ENCODE peak calls at places on chromosome 11, in six cellular contexts. One of them, this sample, is unnamed.
A peak's percentile ranks its signal among the peaks of the same experiment; 100 is the strongest.

GRCh38 chr11:88117281-88117858 is 57.9 kb downstream of the RAB38 start:
- DNase-seq in cardiac muscle cell: no peak
- DNase-seq in heart left ventricle: no peak
- DNase-seq in mucosa of descending colon: no peak
- DNase-seq in fibroblast of villous mesenchyme: no peak
- DNase-seq in cardiac fibroblast: no peak
- DNase-seq in this sample: no peak

GRCh38 chr11:72652871-72653615 is 21.2 kb downstream of the PDE2A start:
- DNase-seq in fibroblast of villous mesenchyme: no peak
- DNase-seq in mucosa of descending colon: no peak
- DNase-seq in cardiac muscle cell: no peak
- DNase-seq in heart left ventricle: no peak
- DNase-seq in cardiac fibroblast: no peak
- DNase-seq in this sample: peak; percentile 27

GRCh38 chr11:113506893-113507292 is 31.7 kb upstream of the DRD2 start:
- DNase-seq in fibroblast of villous mesenchyme: no peak
- DNase-seq in mucosa of descending colon: no peak
- DNase-seq in cardiac fibroblast: no peak
- DNase-seq in heart left ventricle: no peak
- DNase-seq in cardiac muscle cell: peak; percentile 14
- DNase-seq in this sample: no peak

GRCh38 chr11:2523821-2524391 is 79.1 kb downstream of the KCNQ1 start:
- DNase-seq in cardiac muscle cell: no peak
- DNase-seq in mucosa of descending colon: no peak
- DNase-seq in cardiac fibroblast: no peak
- DNase-seq in fibroblast of villous mesenchyme: no peak
- DNase-seq in heart left ventricle: peak; percentile 23
- DNase-seq in this sample: no peak

GRCh38 chr11:15580775-15581095 is 466.0 kb downstream of the INSC start:
- DNase-seq in cardiac fibroblast: no peak
- DNase-seq in cardiac muscle cell: no peak
- DNase-seq in fibroblast of villous mesenchyme: no peak
- DNase-seq in mucosa of descending colon: no peak
- DNase-seq in heart left ventricle: no peak
- DNase-seq in this sample: no peak

GRCh38 chr11:130655308-130655707 is 206.9 kb downstream of the ADAMTS15 start:
- DNase-seq in mucosa of descending colon: no peak
- DNase-seq in cardiac fibroblast: no peak
- DNase-seq in cardiac muscle cell: no peak
- DNase-seq in fibroblast of villous mesenchyme: no peak
- DNase-seq in heart left ventricle: no peak
- DNase-seq in this sample: no peak

GRCh38 chr11:130168105-130168504 is 8.5 kb downstream of the ST14 start:
- DNase-seq in cardiac muscle cell: no peak
- DNase-seq in heart left ventricle: no peak
- DNase-seq in mucosa of descending colon: no peak
- DNase-seq in cardiac fibroblast: peak; percentile 76
- DNase-seq in fibroblast of villous mesenchyme: no peak
- DNase-seq in this sample: no peak

GRCh38 chr11:114358711-114359110 is 41.6 kb downstream of the C11orf71 start:
- DNase-seq in cardiac fibroblast: peak; percentile 49
- DNase-seq in cardiac muscle cell: peak; percentile 18
- DNase-seq in mucosa of descending colon: peak; percentile 17
- DNase-seq in fibroblast of villous mesenchyme: no peak
- DNase-seq in heart left ventricle: no peak
- DNase-seq in this sample: no peak

GRCh38 chr11:112318193-112318592 is 57.5 kb upstream of the PLET1 start:
- DNase-seq in cardiac muscle cell: peak; percentile 91
- DNase-seq in fibroblast of villous mesenchyme: peak; percentile 92
- DNase-seq in heart left ventricle: no peak
- DNase-seq in mucosa of descending colon: no peak
- DNase-seq in cardiac fibroblast: peak; percentile 98
- DNase-seq in this sample: no peak

GRCh38 chr11:61555051-61555969 is 25.6 kb downstream of the SYT7 start:
- DNase-seq in fibroblast of villous mesenchyme: no peak
- DNase-seq in heart left ventricle: no peak
- DNase-seq in cardiac muscle cell: no peak
- DNase-seq in mucosa of descending colon: no peak
- DNase-seq in cardiac fibroblast: no peak
- DNase-seq in this sample: peak; percentile 9

GRCh38 chr11:80462211-80462610 is 1021.4 kb upstream of the TENM4 start:
- DNase-seq in mucosa of descending colon: no peak
- DNase-seq in heart left ventricle: no peak
- DNase-seq in cardiac fibroblast: peak; percentile 6
- DNase-seq in cardiac muscle cell: no peak
- DNase-seq in fibroblast of villous mesenchyme: no peak
- DNase-seq in this sample: no peak

GRCh38 chr11:125165111-125165663 is 636 bp downstream of the PKNOX2 start:
- DNase-seq in cardiac fibroblast: peak; percentile 51
- DNase-seq in heart left ventricle: peak; percentile 41
- DNase-seq in fibroblast of villous mesenchyme: peak; percentile 33
- DNase-seq in mucosa of descending colon: no peak
- DNase-seq in cardiac muscle cell: peak; percentile 42
- DNase-seq in this sample: no peak

GRCh38 chr11:123214396-123214795 is 19.3 kb upstream of the CLMP start:
- DNase-seq in cardiac muscle cell: no peak
- DNase-seq in cardiac fibroblast: no peak
- DNase-seq in fibroblast of villous mesenchyme: no peak
- DNase-seq in mucosa of descending colon: no peak
- DNase-seq in heart left ventricle: no peak
- DNase-seq in this sample: no peak

GRCh38 chr11:58579192-58580129 is 598 bp downstream of the ZFP91 start:
- DNase-seq in cardiac fibroblast: peak; percentile 94
- DNase-seq in cardiac muscle cell: peak; percentile 94
- DNase-seq in heart left ventricle: peak; percentile 96
- DNase-seq in mucosa of descending colon: peak; percentile 96
- DNase-seq in fibroblast of villous mesenchyme: peak; percentile 92
- DNase-seq in this sample: peak; percentile 83

GRCh38 chr11:129694538-129694937 is 121.1 kb upstream of the TMEM45B start:
- DNase-seq in fibroblast of villous mesenchyme: no peak
- DNase-seq in cardiac fibroblast: no peak
- DNase-seq in cardiac muscle cell: no peak
- DNase-seq in heart left ventricle: no peak
- DNase-seq in mucosa of descending colon: peak; percentile 30
- DNase-seq in this sample: no peak

GRCh38 chr11:43327987-43328386 is 16.2 kb downstream of the API5 start:
- DNase-seq in heart left ventricle: no peak
- DNase-seq in cardiac muscle cell: peak; percentile 89
- DNase-seq in mucosa of descending colon: peak; percentile 38
- DNase-seq in fibroblast of villous mesenchyme: peak; percentile 81
- DNase-seq in cardiac fibroblast: peak; percentile 98
- DNase-seq in this sample: no peak
- TF ChIP-seq CTCF in heart left ventricle: no peak
- TF ChIP-seq CTCF in cardiac muscle cell: no peak
- TF ChIP-seq CTCF in mucosa of descending colon: no peak
- TF ChIP-seq CTCF in fibroblast of villous mesenchyme: no peak
- TF ChIP-seq CTCF in cardiac fibroblast: no peak
- TF ChIP-seq CTCF in this sample: no peak

DNA sequence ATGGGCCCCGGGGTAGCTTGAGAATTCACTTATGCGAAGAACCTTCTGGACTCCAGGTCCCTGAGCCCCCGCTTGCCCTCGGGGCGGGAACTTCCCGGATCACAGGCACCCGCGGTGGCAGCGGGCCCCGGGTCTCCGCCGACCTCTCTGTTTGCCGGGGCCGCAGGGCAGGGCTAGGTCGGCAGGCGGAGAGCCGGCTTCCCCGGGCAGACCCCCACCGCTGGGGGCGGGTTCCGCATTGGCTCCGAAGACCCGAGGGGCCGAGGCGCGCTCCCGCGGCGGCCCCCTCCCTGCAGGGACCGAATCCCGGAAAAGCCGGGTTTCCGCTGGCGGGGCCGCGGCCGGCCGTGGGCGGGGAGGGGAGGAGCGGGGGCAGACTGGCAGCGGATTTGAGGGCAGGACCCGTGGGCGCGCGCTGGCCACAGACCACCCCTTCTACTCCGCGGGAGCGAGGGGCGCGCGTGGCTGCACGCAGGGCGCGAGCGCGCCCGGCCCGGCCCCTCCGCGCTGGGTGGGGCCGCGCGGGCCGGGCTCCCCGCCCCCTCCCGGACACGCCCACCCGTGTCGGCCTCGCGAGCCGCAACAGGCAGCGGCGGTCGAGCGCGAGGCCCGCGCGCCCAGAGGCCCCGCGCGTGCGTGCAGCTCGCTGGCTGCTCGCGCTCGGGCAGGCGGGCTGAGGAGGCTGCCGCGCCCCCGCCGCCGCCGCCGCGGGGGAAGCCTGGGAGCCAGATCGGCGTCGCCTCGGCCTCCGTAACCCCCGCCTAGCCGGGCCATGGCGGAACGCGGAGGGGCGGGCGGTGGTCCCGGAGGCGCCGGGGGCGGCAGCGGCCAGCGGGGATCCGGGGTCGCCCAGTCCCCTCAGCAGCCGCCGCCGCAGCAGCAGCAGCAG is at the start of gene PACS1:
- DNase-seq in heart left ventricle: peak; percentile 90
- DNase-seq in cardiac muscle cell: peak; percentile 95
- DNase-seq in cardiac fibroblast: peak; percentile 74
- DNase-seq in mucosa of descending colon: peak; percentile 68
- DNase-seq in fibroblast of villous mesenchyme: peak; percentile 84
- DNase-seq in this sample: peak; percentile 53
- TF ChIP-seq CTCF in heart left ventricle: peak; percentile 0
- TF ChIP-seq CTCF in cardiac muscle cell: no peak
- TF ChIP-seq CTCF in cardiac fibroblast: no peak
- TF ChIP-seq CTCF in mucosa of descending colon: no peak
- TF ChIP-seq CTCF in fibroblast of villous mesenchyme: peak; percentile 3
- TF ChIP-seq CTCF in this sample: no peak

GRCh38 chr11:60326955-60327354 is at the start of gene MS4A6E:
- DNase-seq in heart left ventricle: no peak
- DNase-seq in cardiac muscle cell: no peak
- DNase-seq in fibroblast of villous mesenchyme: no peak
- DNase-seq in cardiac fibroblast: no peak
- DNase-seq in mucosa of descending colon: no peak
- DNase-seq in this sample: no peak
- TF ChIP-seq CTCF in heart left ventricle: no peak
- TF ChIP-seq CTCF in cardiac muscle cell: no peak
- TF ChIP-seq CTCF in fibroblast of villous mesenchyme: no peak
- TF ChIP-seq CTCF in cardiac fibroblast: no peak
- TF ChIP-seq CTCF in mucosa of descending colon: no peak
- TF ChIP-seq CTCF in this sample: no peak

GRCh38 chr11:43923327-43924111 is 18.9 kb upstream of the C11orf96 start:
- DNase-seq in heart left ventricle: peak; percentile 70
- DNase-seq in mucosa of descending colon: no peak
- DNase-seq in cardiac muscle cell: peak; percentile 57
- DNase-seq in fibroblast of villous mesenchyme: peak; percentile 76
- DNase-seq in cardiac fibroblast: peak; percentile 77
- DNase-seq in this sample: no peak
- TF ChIP-seq CTCF in heart left ventricle: no peak
- TF ChIP-seq CTCF in mucosa of descending colon: no peak
- TF ChIP-seq CTCF in cardiac muscle cell: no peak
- TF ChIP-seq CTCF in fibroblast of villous mesenchyme: no peak
- TF ChIP-seq CTCF in cardiac fibroblast: no peak
- TF ChIP-seq CTCF in this sample: no peak

DNA sequence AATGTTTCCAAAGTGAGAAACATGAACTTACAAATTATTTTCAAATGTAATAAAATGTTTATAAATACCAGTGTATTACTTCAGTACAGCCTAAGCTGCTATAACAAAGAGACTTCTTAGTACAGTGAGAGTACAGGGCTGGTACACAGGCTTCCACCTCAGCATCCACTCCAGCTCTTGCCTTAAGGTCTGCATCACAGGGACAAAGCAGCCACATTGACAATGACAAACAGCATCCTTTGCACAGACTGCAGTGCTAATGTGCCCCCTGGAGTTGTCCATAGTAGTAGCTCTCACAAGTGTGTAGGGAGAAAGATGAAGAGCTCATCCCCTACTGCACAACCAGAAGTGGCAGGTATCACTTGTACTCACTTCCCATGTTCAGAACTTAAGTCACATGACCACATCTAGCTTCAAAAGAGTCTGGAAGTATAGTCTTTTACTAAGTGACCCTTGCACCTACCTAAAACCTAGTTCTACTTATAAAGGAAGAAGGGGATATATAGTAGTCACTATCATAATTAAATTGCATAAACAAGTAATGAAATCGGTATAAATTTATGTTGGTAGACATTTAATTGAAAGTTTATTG is 10.7 kb upstream of the LIPT2 start:
- DNase-seq in heart left ventricle: no peak
- DNase-seq in fibroblast of villous mesenchyme: no peak
- DNase-seq in mucosa of descending colon: no peak
- DNase-seq in cardiac fibroblast: no peak
- DNase-seq in cardiac muscle cell: no peak
- DNase-seq in this sample: no peak
- TF ChIP-seq CTCF in heart left ventricle: no peak
- TF ChIP-seq CTCF in fibroblast of villous mesenchyme: no peak
- TF ChIP-seq CTCF in mucosa of descending colon: no peak
- TF ChIP-seq CTCF in cardiac fibroblast: no peak
- TF ChIP-seq CTCF in cardiac muscle cell: no peak
- TF ChIP-seq CTCF in this sample: no peak

DNA sequence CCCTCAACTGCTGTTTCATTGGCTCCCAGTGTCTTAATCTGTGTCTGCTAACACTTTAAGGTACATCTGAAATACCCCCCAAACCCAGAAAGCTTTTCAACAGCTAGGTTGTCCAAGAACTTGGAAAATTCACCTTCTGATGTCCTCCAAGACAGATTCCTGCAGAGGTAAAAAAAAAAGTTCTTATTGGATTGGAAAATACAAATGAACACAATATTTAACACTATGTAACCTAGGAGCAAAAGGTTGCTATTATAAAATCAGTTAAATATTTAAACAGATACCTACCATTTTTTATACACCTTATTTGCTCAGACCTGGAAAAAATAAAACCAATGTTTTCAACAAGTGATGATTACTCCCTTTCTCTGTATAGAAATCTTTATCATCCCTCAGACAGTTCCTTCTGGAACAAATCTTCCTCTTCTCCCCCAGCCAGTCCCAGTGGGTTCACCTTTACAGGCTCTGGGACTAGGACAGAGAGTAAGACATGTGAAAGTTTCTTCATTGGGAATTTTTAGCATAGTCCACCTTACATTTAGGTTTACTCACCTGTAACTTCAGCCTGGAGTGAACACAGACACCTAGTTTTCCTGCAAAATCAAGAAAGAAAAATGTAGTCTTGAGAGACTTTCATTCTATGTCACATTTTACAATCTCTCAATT is 13.3 kb upstream of the WDR74 start:
- DNase-seq in cardiac fibroblast: no peak
- DNase-seq in heart left ventricle: no peak
- DNase-seq in mucosa of descending colon: no peak
- DNase-seq in fibroblast of villous mesenchyme: no peak
- DNase-seq in cardiac muscle cell: no peak
- DNase-seq in this sample: no peak
- TF ChIP-seq CTCF in cardiac fibroblast: no peak
- TF ChIP-seq CTCF in heart left ventricle: no peak
- TF ChIP-seq CTCF in mucosa of descending colon: no peak
- TF ChIP-seq CTCF in fibroblast of villous mesenchyme: no peak
- TF ChIP-seq CTCF in cardiac muscle cell: no peak
- TF ChIP-seq CTCF in this sample: no peak

This sample was measured in neural crest cell.